ENCODE peak calls at places on chromosomes 1 and 21, in ten cellular contexts. J is CD8-positive, alpha-beta memory T cell; N is astrocyte of the spinal cord; Q is Peyer's patch; P is GM12865; Z is A549; A is fibroblast of lung; V is OCI-LY7; H is psoas muscle; U is mucosa of descending colon. W is an unnamed sample.

GRCh38 chr21:26409735-26410134 is 163.4 kb downstream of the CYYR1 start:
- DNase-seq in J (no peak), N (no peak), Q (no peak), P (no peak), Z (no peak), A (no peak), V (no peak), H (no peak), U (no peak), W (no peak)

GRCh38 chr1:154972517-154973343 is 1.8 kb upstream of the CKS1B start:
- DNase-seq in J (no peak), N (peak; percentile 97), Q (no peak), P (no peak), Z (peak; percentile 85), A (peak; percentile 90), V (no peak), H (peak; percentile 74), U (peak; percentile 60), W (peak; percentile 68)

GRCh38 chr1:107991371-107992066 is 26.5 kb upstream of the VAV3 start:
- DNase-seq in J (no peak), N (peak; percentile 7), Q (no peak), P (no peak), Z (no peak), A (peak; percentile 80), V (no peak), H (peak; percentile 48), U (no peak), W (no peak)

GRCh38 chr1:202852163-202852904 is 36.6 kb downstream of the RABIF start:
- DNase-seq in J (no peak), N (peak; percentile 43), Q (no peak), P (peak; percentile 51), Z (peak; percentile 72), A (peak; percentile 51), V (peak; percentile 47), H (no peak), U (peak; percentile 59), W (no peak)

GRCh38 chr1:207259391-207259790 is 62.1 kb upstream of the CD55 start:
- DNase-seq in J (no peak), N (peak; percentile 36), Q (no peak), P (peak; percentile 3), Z (no peak), A (peak; percentile 10), V (no peak), H (no peak), U (peak; percentile 55), W (no peak)

GRCh38 chr1:68174173-68175113 is 57.9 kb downstream of the WLS start:
- DNase-seq in J (no peak), N (peak; percentile 97), Q (peak; percentile 18), P (no peak), Z (peak; percentile 18), A (peak; percentile 96), V (no peak), H (peak; percentile 63), U (peak; percentile 76), W (peak; percentile 77)

GRCh38 chr1:208652300-208653160 is 408.3 kb upstream of the PLXNA2 start:
- DNase-seq in J (no peak), N (peak; percentile 76), Q (no peak), P (peak; percentile 74), Z (peak; percentile 18), A (peak; percentile 81), V (peak; percentile 37), H (no peak), U (peak; percentile 68), W (peak; percentile 50)

GRCh38 chr1:11729498-11730428 is 6.2 kb upstream of the AGTRAP start:
- DNase-seq in J (no peak), N (no peak), Q (peak; percentile 17), P (no peak), Z (no peak), A (no peak), V (no peak), H (no peak), U (peak; percentile 41), W (no peak)

GRCh38 chr1:82920418-82921248 is 1078.3 kb downstream of the TTLL7 start:
- DNase-seq in J (no peak), N (no peak), Q (no peak), P (no peak), Z (no peak), A (peak; percentile 24), V (peak; percentile 1), H (no peak), U (no peak), W (no peak)

GRCh38 chr1:103949714-103950113 is 200.0 kb downstream of the AMY1C start:
- DNase-seq in J (no peak), N (no peak), Q (no peak), P (no peak), Z (no peak), A (no peak), V (no peak), H (no peak), U (no peak), W (no peak)

GRCh38 chr1:182484531-182485257 is 34.7 kb downstream of the RGSL1 start:
- DNase-seq in J (no peak), N (no peak), Q (peak; percentile 22), P (peak; percentile 71), Z (no peak), A (no peak), V (peak; percentile 90), H (no peak), U (no peak), W (no peak)

GRCh38 chr1:167420510-167420909 is 97.8 kb downstream of the CD247 start:
- DNase-seq in J (no peak), N (no peak), Q (no peak), P (no peak), Z (no peak), A (no peak), V (no peak), H (no peak), U (no peak), W (no peak)

GRCh38 chr1:198809247-198809646 is 170.4 kb downstream of the PTPRC start:
- DNase-seq in J (no peak), N (peak; percentile 32), Q (no peak), P (no peak), Z (no peak), A (peak; percentile 57), V (no peak), H (no peak), U (no peak), W (no peak)

DNA sequence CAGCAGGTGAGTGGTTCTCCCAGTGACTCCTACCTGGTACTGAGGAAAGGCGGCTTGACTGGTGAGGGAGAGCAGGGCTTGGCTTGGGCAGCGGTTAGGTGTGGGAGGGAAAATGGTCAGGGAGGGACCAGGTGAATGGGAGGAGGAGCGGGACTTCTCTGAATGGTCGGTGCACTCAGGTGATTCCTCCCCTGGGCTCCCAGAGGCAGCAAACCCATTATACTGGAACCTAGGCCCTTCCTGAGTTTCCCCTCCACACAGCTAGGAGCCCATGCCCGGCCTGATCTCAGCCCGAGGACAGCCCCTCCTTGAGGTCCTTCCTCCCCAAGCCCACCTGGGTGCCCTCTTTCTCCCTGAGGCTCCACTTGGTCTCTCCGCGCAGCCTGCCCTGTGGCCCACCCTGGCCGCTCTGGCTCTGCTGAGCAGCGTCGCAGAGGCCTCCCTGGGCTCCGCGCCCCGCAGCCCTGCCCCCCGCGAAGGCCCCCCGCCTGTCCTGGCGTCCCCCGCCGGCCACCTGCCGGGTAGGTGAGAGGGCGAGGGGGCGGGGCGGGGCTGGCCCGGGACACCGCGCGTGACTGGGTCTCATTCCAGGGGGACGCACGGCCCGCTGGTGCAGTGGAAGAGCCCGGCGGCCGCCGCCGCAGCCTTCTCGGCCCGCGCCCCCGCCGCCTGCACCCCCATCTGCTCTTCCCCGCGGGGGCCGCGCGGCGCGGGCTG is 2.3 kb downstream of the ARTN start:
- DNase-seq in J (no peak), N (no peak), Q (no peak), P (no peak), Z (no peak), A (no peak), V (no peak), H (no peak), U (peak; percentile 75), W (peak; percentile 79)
- H3K4me3 ChIP-seq in J (no peak overlapping the region), N (no peak overlapping the region), Q (peak overlapping the region; percentile 45), P (no peak overlapping the region), Z (no peak overlapping the region), A (no peak overlapping the region), V (no peak overlapping the region), H (peak overlapping the region; percentile 64), U (peak overlapping the region; percentile 17), W (peak overlapping the region; percentile 33)

DNA sequence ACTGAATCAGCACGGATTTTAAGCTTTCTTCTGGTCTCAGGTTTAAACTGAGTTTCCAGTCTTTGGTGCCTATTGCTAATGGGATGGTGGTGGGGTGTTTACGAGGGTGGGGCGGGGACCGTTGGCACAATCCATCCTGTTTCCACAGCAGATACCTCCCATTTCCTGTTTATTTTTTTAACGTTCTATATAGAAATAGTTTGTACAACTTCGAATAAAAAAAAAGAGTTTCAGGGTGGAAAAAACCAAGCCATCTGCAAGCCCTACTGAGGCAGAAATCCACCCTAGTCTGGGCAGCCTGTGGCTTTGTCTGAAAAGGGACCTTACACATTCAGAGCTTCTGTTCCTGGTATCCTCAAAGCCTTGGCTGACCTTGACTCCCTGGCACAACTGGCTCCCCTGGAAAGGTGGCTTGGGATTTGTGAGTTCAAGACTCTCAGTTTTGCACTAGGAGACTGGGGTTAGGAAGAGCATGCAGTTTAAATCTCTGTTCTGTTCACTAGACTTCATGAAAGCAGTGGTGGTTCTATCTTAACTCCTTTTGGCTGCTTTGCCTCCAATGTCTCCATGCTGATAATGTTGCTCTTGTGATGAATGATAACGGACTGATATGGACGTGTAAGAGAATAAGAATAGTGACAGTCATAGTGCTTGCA is 46.7 kb downstream of the VANGL2 start:
- DNase-seq in J (no peak), N (no peak), Q (no peak), P (no peak), Z (no peak), A (no peak), V (peak; percentile 61), H (no peak), U (no peak), W (no peak)
- H3K4me3 ChIP-seq in J (no peak overlapping the region), N (no peak overlapping the region), Q (no peak overlapping the region), P (no peak overlapping the region), Z (no peak overlapping the region), A (no peak overlapping the region), V (peak overlapping the region; percentile 6), H (no peak overlapping the region), U (no peak overlapping the region), W (no peak overlapping the region)

DNA sequence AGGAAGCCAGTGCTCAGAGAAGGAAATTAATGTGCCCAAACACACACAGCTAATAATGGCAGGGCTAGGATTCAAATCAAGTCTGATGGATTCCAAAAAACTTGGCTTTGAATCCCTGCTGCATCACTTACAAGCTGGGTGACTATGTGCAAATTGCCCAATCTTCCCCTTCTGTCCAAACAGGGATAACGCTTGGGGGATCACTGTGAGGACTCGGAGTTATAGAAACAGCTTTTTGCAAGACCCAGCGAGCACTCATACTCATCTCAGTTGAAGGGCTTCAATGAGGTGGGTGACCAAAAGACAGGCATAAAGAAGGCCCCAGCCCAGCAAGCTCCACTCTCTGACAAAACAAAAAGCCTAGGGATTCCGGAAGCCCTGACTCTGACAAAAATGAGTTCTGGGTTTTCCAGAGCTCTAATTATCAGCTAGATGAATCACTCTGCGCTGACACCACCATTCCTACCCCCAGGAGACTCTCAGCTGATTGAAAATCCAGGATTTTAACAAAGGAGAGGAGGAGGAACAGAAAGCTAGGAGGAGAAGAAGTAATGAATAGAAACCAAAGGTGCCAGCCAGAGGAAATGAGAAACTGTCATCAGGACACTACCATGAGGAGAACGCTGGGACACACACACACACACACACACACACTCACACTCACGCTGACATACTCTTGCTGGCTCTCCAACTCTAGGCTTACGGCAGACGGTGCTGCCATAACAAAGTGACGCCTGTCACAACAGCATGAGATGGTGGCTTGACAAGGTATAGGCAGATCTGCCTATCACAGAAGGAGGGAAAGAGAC is 1.6 kb upstream of the STK40 start:
- DNase-seq in J (no peak), N (peak; percentile 78), Q (peak; percentile 46), P (peak; percentile 60), Z (no peak), A (peak; percentile 89), V (peak; percentile 63), H (no peak), U (no peak), W (no peak)
- H3K4me3 ChIP-seq in J (no peak overlapping the region), N (peak overlapping the region; percentile 51), Q (no peak overlapping the region), P (peak overlapping the region; percentile 86), Z (peak overlapping the region; percentile 63), A (peak overlapping the region; percentile 87), V (peak overlapping the region; percentile 73), H (peak overlapping the region; percentile 94), U (no peak overlapping the region), W (no peak overlapping the region)

GRCh38 chr1:38727629-38728175 is 131.9 kb downstream of the RRAGC start:
- DNase-seq in J (no peak), N (no peak), Q (no peak), P (no peak), Z (no peak), A (no peak), V (no peak), H (no peak), U (no peak), W (no peak)
- H3K4me3 ChIP-seq in J (no peak overlapping the region), N (no peak overlapping the region), Q (no peak overlapping the region), P (no peak overlapping the region), Z (no peak overlapping the region), A (no peak overlapping the region), V (no peak overlapping the region), H (no peak overlapping the region), U (no peak overlapping the region), W (no peak overlapping the region)